ENCODE peak calls at places on chromosomes 4 and X, in ten cellular contexts. W, C, K, T, R, G, F, N, Z and J are unnamed samples.
A peak's percentile ranks its signal among the peaks of the same experiment; 100 is the strongest.

GRCh38 chr4:128337863-128338262 is 50.2 kb upstream of the PGRMC2 start:
- DNase-seq in R (no peak), K (no peak), N (no peak), Z (no peak), T (no peak), C (no peak), F (no peak), G (no peak), W (no peak), J (no peak)

GRCh38 chr4:109826719-109827118 is 1.1 kb upstream of the RRH start:
- DNase-seq in R (no peak), G (peak; percentile 24), T (no peak), K (no peak), N (no peak), C (no peak), Z (no peak), F (peak; percentile 33), W (peak; percentile 15), J (no peak)

GRCh38 chrX:63744850-63745249 is 40.2 kb downstream of the ARHGEF9 start:
- DNase-seq in T (no peak), K (no peak), C (no peak), W (no peak), F (no peak), Z (no peak), R (no peak), N (no peak), G (no peak), J (no peak)

GRCh38 chr4:38955957-38956356 is 76.3 kb downstream of the TMEM156 start:
- DNase-seq in G (no peak), C (no peak), W (no peak), R (no peak), Z (no peak), N (no peak), T (no peak), F (no peak), K (no peak), J (no peak)

GRCh38 chr4:89929425-89930272 is 35.0 kb downstream of the MMRN1 start:
- DNase-seq in R (no peak), T (no peak), W (no peak), G (peak; percentile 2), N (no peak), Z (no peak), K (no peak), C (peak; percentile 69), F (no peak), J (no peak)

GRCh38 chrX:74523870-74524735 is 90.3 kb downstream of the RLIM start:
- DNase-seq in N (no peak), T (no peak), F (peak; percentile 6), G (no peak), R (no peak), K (no peak), W (no peak), Z (no peak), C (no peak), J (peak; percentile 68)

GRCh38 chr4:137310156-137310555 is 222.1 kb downstream of the PCDH18 start:
- DNase-seq in N (no peak), K (no peak), C (no peak), G (no peak), Z (no peak), T (no peak), W (no peak), F (peak; percentile 4), R (no peak), J (no peak)

GRCh38 chr4:84985952-84986351 is 19.5 kb upstream of the WDFY3 start:
- DNase-seq in K (no peak), F (peak; percentile 78), C (no peak), T (no peak), Z (peak; percentile 35), N (no peak), W (no peak), R (no peak), G (no peak), J (no peak)

GRCh38 chrX:108494416-108495095 is 54.9 kb downstream of the COL4A5 start:
- DNase-seq in G (no peak), C (no peak), K (no peak), N (no peak), T (no peak), F (peak; percentile 17), W (no peak), Z (no peak), R (no peak), J (no peak)

GRCh38 chr4:71300964-71301363 is 37.9 kb upstream of the SLC4A4 start:
- DNase-seq in G (no peak), W (no peak), K (no peak), T (no peak), C (no peak), N (no peak), F (no peak), Z (no peak), R (no peak), J (no peak)

GRCh38 chr4:88938138-88938537 is 118.8 kb downstream of the FAM13A start:
- DNase-seq in F (peak; percentile 96), T (no peak), G (no peak), K (peak; percentile 84), N (no peak), C (peak; percentile 72), R (no peak), Z (peak; percentile 87), W (no peak), J (no peak)

GRCh38 chr4:37243722-37244582 is 591 bp upstream of the NWD2 start:
- DNase-seq in C (no peak), Z (no peak), G (peak; percentile 26), F (no peak), K (no peak), R (no peak), T (no peak), W (peak; percentile 9), N (no peak), J (no peak)

GRCh38 chr4:7226993-7227392 is 34.7 kb downstream of the SORCS2 start:
- DNase-seq in G (no peak), T (no peak), R (no peak), N (no peak), K (no peak), C (no peak), W (no peak), F (no peak), Z (no peak), J (no peak)

GRCh38 chrX:118218940-118219339 is 102.3 kb upstream of the KLHL13 start:
- DNase-seq in C (no peak), R (no peak), W (no peak), T (no peak), G (no peak), K (no peak), F (no peak), N (no peak), Z (no peak), J (no peak)

GRCh38 chr4:153364061-153364460 is 19.6 kb downstream of the MND1 start:
- DNase-seq in G (no peak), K (no peak), Z (no peak), T (no peak), F (no peak), C (no peak), W (no peak), N (no peak), R (no peak), J (no peak)

GRCh38 chr4:177047070-177047850 is 254.5 kb upstream of the VEGFC start:
- DNase-seq in W (peak; percentile 80), T (no peak), Z (no peak), K (peak; percentile 43), G (peak; percentile 45), R (peak; percentile 50), N (peak; percentile 8), C (no peak), F (peak; percentile 81), J (peak; percentile 88)

GRCh38 chr4:56908206-56909082 is 744 bp downstream of the REST start:
- DNase-seq in W (peak; percentile 91), G (peak; percentile 93), R (peak; percentile 65), Z (no peak), K (no peak), C (no peak), T (peak; percentile 95), F (peak; percentile 68), N (peak; percentile 46), J (peak; percentile 87)

DNA sequence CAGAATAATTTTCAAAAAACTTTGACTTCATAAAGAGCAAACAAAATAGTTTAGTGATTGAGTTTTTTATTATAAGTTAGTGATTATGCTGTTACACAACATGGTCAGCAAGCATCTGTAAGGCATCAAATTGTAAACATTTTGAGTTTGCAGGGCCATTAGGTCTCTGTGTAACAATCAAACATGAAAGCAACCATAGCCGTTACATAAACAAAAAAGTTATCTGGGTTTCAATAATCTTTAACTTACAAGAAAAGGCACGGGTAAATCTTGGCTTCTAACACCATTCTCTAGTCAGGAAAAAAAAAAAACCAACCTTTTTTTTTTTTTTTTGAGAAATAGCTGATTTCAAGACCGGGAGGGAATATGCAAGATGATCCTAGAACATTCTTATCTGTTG is 1941.1 kb downstream of the PCDH7 start:
- DNase-seq in R (no peak), N (no peak), K (no peak), Z (no peak), C (no peak), F (no peak), T (no peak), W (no peak), G (no peak), J (no peak)
- TF ChIP-seq CTCF in R (no peak), N (no peak), K (no peak), Z (no peak), C (no peak), F (no peak), T (no peak), W (no peak), G (no peak), J (no peak)

GRCh38 chr4:24915121-24915922 is 2.5 kb upstream of the CCDC149 start:
- DNase-seq in N (no peak), R (no peak), K (no peak), Z (no peak), C (no peak), G (no peak), T (no peak), F (no peak), W (peak; percentile 46), J (no peak)
- TF ChIP-seq CTCF in N (peak; percentile 5), R (no peak), K (no peak), Z (no peak), C (peak; percentile 47), G (no peak), T (no peak), F (no peak), W (peak; percentile 4), J (peak; percentile 41)

GRCh38 chrX:114338870-114339269 is 245.0 kb upstream of the HTR2C start:
- DNase-seq in W (no peak), T (no peak), Z (no peak), F (no peak), K (no peak), N (no peak), C (no peak), G (no peak), R (no peak), J (no peak)

GRCh38 chrX:114344756-114345155 is 239.1 kb upstream of the HTR2C start:
- DNase-seq in K (peak; percentile 1), Z (peak; percentile 46), R (no peak), W (peak; percentile 61), T (no peak), N (peak; percentile 1), C (peak; percentile 12), F (peak; percentile 22), G (peak; percentile 11), J (no peak)
- TF ChIP-seq CTCF in K (peak; percentile 73), Z (peak; percentile 87), R (peak; percentile 75), W (peak; percentile 69), T (no peak), N (peak; percentile 46), C (peak; percentile 85), F (peak; percentile 50), G (peak; percentile 17), J (peak; percentile 66)

GRCh38 chr4:80362578-80363181 is 27.1 kb downstream of the CFAP299 start:
- DNase-seq in R (no peak), T (peak; percentile 75), K (no peak), Z (no peak), G (no peak), C (no peak), N (no peak), F (peak; percentile 51), W (peak; percentile 60), J (no peak)
- TF ChIP-seq CTCF in R (peak; percentile 47), T (no peak), K (peak; percentile 84), Z (peak; percentile 66), G (peak; percentile 69), C (peak; percentile 82), N (peak; percentile 43), F (peak; percentile 75), W (peak; percentile 75), J (peak; percentile 66)